ENCODE peak calls at places on chromosomes 7 and 10, in eight cellular contexts. One of them, this sample, is unnamed.

GRCh38 chr7:157377436-157378124 is 40.8 kb downstream of the DNAJB6 start:
- DNase-seq in IMR-90: no peak
- DNase-seq in psoas muscle: no peak
- DNase-seq in GM23338: no peak
- DNase-seq in neural progenitor cell: no peak
- DNase-seq in dorsolateral prefrontal cortex: no peak
- DNase-seq in CD8-positive, alpha-beta T cell: no peak
- DNase-seq in pancreas: no peak
- DNase-seq in this sample: no peak

GRCh38 chr7:157037635-157038034 is 27.2 kb upstream of the MNX1 start:
- DNase-seq in IMR-90: no peak
- DNase-seq in psoas muscle: no peak
- DNase-seq in GM23338: no peak
- DNase-seq in neural progenitor cell: no peak
- DNase-seq in dorsolateral prefrontal cortex: no peak
- DNase-seq in CD8-positive, alpha-beta T cell: no peak
- DNase-seq in pancreas: peak; percentile 17
- DNase-seq in this sample: no peak

GRCh38 chr7:51040777-51041176 is 258.1 kb upstream of the GRB10 start:
- DNase-seq in IMR-90: no peak
- DNase-seq in psoas muscle: no peak
- DNase-seq in GM23338: no peak
- DNase-seq in neural progenitor cell: no peak
- DNase-seq in dorsolateral prefrontal cortex: no peak
- DNase-seq in CD8-positive, alpha-beta T cell: no peak
- DNase-seq in pancreas: no peak
- DNase-seq in this sample: no peak

GRCh38 chr7:138699661-138700060 is 1.5 kb downstream of the SVOPL start:
- DNase-seq in IMR-90: no peak
- DNase-seq in psoas muscle: no peak
- DNase-seq in GM23338: no peak
- DNase-seq in neural progenitor cell: no peak
- DNase-seq in dorsolateral prefrontal cortex: no peak
- DNase-seq in CD8-positive, alpha-beta T cell: no peak
- DNase-seq in pancreas: peak; percentile 48
- DNase-seq in this sample: no peak

GRCh38 chr7:117808910-117809705 is 64.1 kb downstream of the CTTNBP2 start:
- DNase-seq in IMR-90: peak; percentile 51
- DNase-seq in psoas muscle: no peak
- DNase-seq in GM23338: no peak
- DNase-seq in neural progenitor cell: no peak
- DNase-seq in dorsolateral prefrontal cortex: no peak
- DNase-seq in CD8-positive, alpha-beta T cell: no peak
- DNase-seq in pancreas: no peak
- DNase-seq in this sample: no peak

GRCh38 chr7:94396606-94397005 is 1.9 kb downstream of the COL1A2 start:
- DNase-seq in IMR-90: no peak
- DNase-seq in psoas muscle: no peak
- DNase-seq in GM23338: no peak
- DNase-seq in neural progenitor cell: no peak
- DNase-seq in dorsolateral prefrontal cortex: no peak
- DNase-seq in CD8-positive, alpha-beta T cell: no peak
- DNase-seq in pancreas: no peak
- DNase-seq in this sample: no peak

GRCh38 chr7:133784421-133785045 is 342.6 kb upstream of the LRGUK start:
- DNase-seq in IMR-90: no peak
- DNase-seq in psoas muscle: no peak
- DNase-seq in GM23338: no peak
- DNase-seq in neural progenitor cell: no peak
- DNase-seq in dorsolateral prefrontal cortex: no peak
- DNase-seq in CD8-positive, alpha-beta T cell: no peak
- DNase-seq in pancreas: no peak
- DNase-seq in this sample: no peak

GRCh38 chr7:84263106-84263505 is 68.5 kb upstream of the SEMA3A start:
- DNase-seq in IMR-90: no peak
- DNase-seq in psoas muscle: no peak
- DNase-seq in GM23338: no peak
- DNase-seq in neural progenitor cell: no peak
- DNase-seq in dorsolateral prefrontal cortex: no peak
- DNase-seq in CD8-positive, alpha-beta T cell: no peak
- DNase-seq in pancreas: no peak
- DNase-seq in this sample: no peak

GRCh38 chr7:114986181-114986800 is 64.4 kb downstream of the MDFIC start:
- DNase-seq in IMR-90: no peak
- DNase-seq in psoas muscle: no peak
- DNase-seq in GM23338: no peak
- DNase-seq in neural progenitor cell: peak; percentile 7
- DNase-seq in dorsolateral prefrontal cortex: no peak
- DNase-seq in CD8-positive, alpha-beta T cell: no peak
- DNase-seq in pancreas: no peak
- DNase-seq in this sample: no peak

GRCh38 chr7:18638594-18639452 is 143.3 kb downstream of the HDAC9 start:
- DNase-seq in IMR-90: peak; percentile 64
- DNase-seq in psoas muscle: no peak
- DNase-seq in GM23338: no peak
- DNase-seq in neural progenitor cell: no peak
- DNase-seq in dorsolateral prefrontal cortex: peak; percentile 44
- DNase-seq in CD8-positive, alpha-beta T cell: no peak
- DNase-seq in pancreas: no peak
- DNase-seq in this sample: no peak

GRCh38 chr7:116525298-116525912 is 569 bp downstream of the CAV1 start:
- DNase-seq in IMR-90: no peak
- DNase-seq in psoas muscle: peak; percentile 64
- DNase-seq in GM23338: peak; percentile 37
- DNase-seq in neural progenitor cell: peak; percentile 45
- DNase-seq in dorsolateral prefrontal cortex: no peak
- DNase-seq in CD8-positive, alpha-beta T cell: peak; percentile 28
- DNase-seq in pancreas: peak; percentile 76
- DNase-seq in this sample: peak; percentile 20

GRCh38 chr7:116525913-116526857 is 1.3 kb downstream of the CAV1 start:
- DNase-seq in IMR-90: peak; percentile 88
- DNase-seq in psoas muscle: peak; percentile 84
- DNase-seq in GM23338: peak; percentile 88
- DNase-seq in neural progenitor cell: peak; percentile 89
- DNase-seq in dorsolateral prefrontal cortex: no peak
- DNase-seq in CD8-positive, alpha-beta T cell: peak; percentile 59
- DNase-seq in pancreas: peak; percentile 88
- DNase-seq in this sample: peak; percentile 62

GRCh38 chr7:116524221-116524608 is 621 bp upstream of the CAV1 start:
- DNase-seq in IMR-90: no peak
- DNase-seq in psoas muscle: no peak
- DNase-seq in GM23338: no peak
- DNase-seq in neural progenitor cell: no peak
- DNase-seq in dorsolateral prefrontal cortex: no peak
- DNase-seq in CD8-positive, alpha-beta T cell: no peak
- DNase-seq in pancreas: no peak
- DNase-seq in this sample: no peak

GRCh38 chr7:116526897-116527296 is 2.1 kb downstream of the CAV1 start:
- DNase-seq in IMR-90: no peak
- DNase-seq in psoas muscle: no peak
- DNase-seq in GM23338: no peak
- DNase-seq in neural progenitor cell: no peak
- DNase-seq in dorsolateral prefrontal cortex: no peak
- DNase-seq in CD8-positive, alpha-beta T cell: no peak
- DNase-seq in pancreas: no peak
- DNase-seq in this sample: no peak

GRCh38 chr7:116524609-116525297 is at the start of gene CAV1:
- DNase-seq in IMR-90: peak; percentile 92
- DNase-seq in psoas muscle: peak; percentile 89
- DNase-seq in GM23338: peak; percentile 76
- DNase-seq in neural progenitor cell: peak; percentile 52
- DNase-seq in dorsolateral prefrontal cortex: no peak
- DNase-seq in CD8-positive, alpha-beta T cell: peak; percentile 51
- DNase-seq in pancreas: peak; percentile 77
- DNase-seq in this sample: peak; percentile 75
- TF ChIP-seq CTCF in IMR-90: peak; percentile 39
- TF ChIP-seq CTCF in psoas muscle: peak; percentile 3
- TF ChIP-seq CTCF in GM23338: no peak
- TF ChIP-seq CTCF in neural progenitor cell: no peak
- TF ChIP-seq CTCF in dorsolateral prefrontal cortex: no peak
- TF ChIP-seq CTCF in CD8-positive, alpha-beta T cell: no peak
- TF ChIP-seq CTCF in pancreas: no peak
- TF ChIP-seq CTCF in this sample: peak; percentile 20

GRCh38 chr10:86311176-86311575 is 55.4 kb downstream of the GRID1 start:
- DNase-seq in IMR-90: no peak
- DNase-seq in psoas muscle: no peak
- DNase-seq in GM23338: no peak
- DNase-seq in neural progenitor cell: no peak
- DNase-seq in dorsolateral prefrontal cortex: no peak
- DNase-seq in CD8-positive, alpha-beta T cell: no peak
- DNase-seq in pancreas: no peak
- DNase-seq in this sample: no peak

GRCh38 chr10:86313621-86314041 is 53.0 kb downstream of the GRID1 start:
- DNase-seq in IMR-90: no peak
- DNase-seq in psoas muscle: no peak
- DNase-seq in GM23338: no peak
- DNase-seq in neural progenitor cell: no peak
- DNase-seq in dorsolateral prefrontal cortex: no peak
- DNase-seq in CD8-positive, alpha-beta T cell: no peak
- DNase-seq in pancreas: no peak
- DNase-seq in this sample: no peak

GRCh38 chr10:86314616-86315520 is 51.7 kb downstream of the GRID1 start:
- DNase-seq in IMR-90: no peak
- DNase-seq in psoas muscle: no peak
- DNase-seq in GM23338: no peak
- DNase-seq in neural progenitor cell: no peak
- DNase-seq in dorsolateral prefrontal cortex: no peak
- DNase-seq in CD8-positive, alpha-beta T cell: no peak
- DNase-seq in pancreas: no peak
- DNase-seq in this sample: no peak

GRCh38 chr10:86311900-86312299 is 54.7 kb downstream of the GRID1 start:
- DNase-seq in IMR-90: no peak
- DNase-seq in psoas muscle: no peak
- DNase-seq in GM23338: no peak
- DNase-seq in neural progenitor cell: no peak
- DNase-seq in dorsolateral prefrontal cortex: no peak
- DNase-seq in CD8-positive, alpha-beta T cell: no peak
- DNase-seq in pancreas: no peak
- DNase-seq in this sample: no peak

DNA sequence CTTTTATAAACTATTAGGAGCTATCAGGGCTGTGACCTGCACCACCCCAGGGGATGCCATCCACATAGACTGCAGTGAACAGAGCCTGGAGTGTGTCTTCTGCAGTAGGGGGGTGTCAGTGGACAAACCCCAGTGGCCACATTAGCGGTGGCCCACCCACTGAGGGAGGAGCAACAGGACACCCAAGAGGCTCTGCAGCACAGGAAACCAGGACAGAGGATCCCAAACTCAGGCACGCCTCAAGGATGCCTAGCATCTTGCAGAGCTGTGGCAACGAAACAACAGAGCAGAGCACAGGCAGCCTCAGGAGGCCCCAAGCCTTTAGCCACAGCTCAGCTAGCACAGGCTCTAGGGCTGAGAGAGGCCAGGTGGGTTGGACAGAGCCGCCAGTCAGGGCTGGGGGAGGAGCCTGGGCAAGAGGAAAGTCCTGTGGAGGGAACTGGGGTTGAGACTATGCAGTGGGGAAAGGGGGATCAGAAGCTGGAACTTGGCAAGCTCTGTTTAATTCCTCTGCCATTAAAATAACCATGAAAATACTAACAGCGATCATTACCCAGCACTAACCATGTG is 53.8 kb downstream of the GRID1 start:
- DNase-seq in IMR-90: no peak
- DNase-seq in psoas muscle: no peak
- DNase-seq in GM23338: peak; percentile 27
- DNase-seq in neural progenitor cell: peak; percentile 66
- DNase-seq in dorsolateral prefrontal cortex: no peak
- DNase-seq in CD8-positive, alpha-beta T cell: no peak
- DNase-seq in pancreas: no peak
- DNase-seq in this sample: no peak
- H3K27ac ChIP-seq in IMR-90: no peak overlapping the region
- H3K27ac ChIP-seq in psoas muscle: no peak overlapping the region
- H3K27ac ChIP-seq in GM23338: no peak overlapping the region
- H3K27ac ChIP-seq in neural progenitor cell: no peak overlapping the region
- H3K27ac ChIP-seq in dorsolateral prefrontal cortex: peak overlapping the region; percentile 90
- H3K27ac ChIP-seq in CD8-positive, alpha-beta T cell: no peak overlapping the region
- H3K27ac ChIP-seq in pancreas: no peak overlapping the region
- H3K27ac ChIP-seq in this sample: no peak overlapping the region

DNA sequence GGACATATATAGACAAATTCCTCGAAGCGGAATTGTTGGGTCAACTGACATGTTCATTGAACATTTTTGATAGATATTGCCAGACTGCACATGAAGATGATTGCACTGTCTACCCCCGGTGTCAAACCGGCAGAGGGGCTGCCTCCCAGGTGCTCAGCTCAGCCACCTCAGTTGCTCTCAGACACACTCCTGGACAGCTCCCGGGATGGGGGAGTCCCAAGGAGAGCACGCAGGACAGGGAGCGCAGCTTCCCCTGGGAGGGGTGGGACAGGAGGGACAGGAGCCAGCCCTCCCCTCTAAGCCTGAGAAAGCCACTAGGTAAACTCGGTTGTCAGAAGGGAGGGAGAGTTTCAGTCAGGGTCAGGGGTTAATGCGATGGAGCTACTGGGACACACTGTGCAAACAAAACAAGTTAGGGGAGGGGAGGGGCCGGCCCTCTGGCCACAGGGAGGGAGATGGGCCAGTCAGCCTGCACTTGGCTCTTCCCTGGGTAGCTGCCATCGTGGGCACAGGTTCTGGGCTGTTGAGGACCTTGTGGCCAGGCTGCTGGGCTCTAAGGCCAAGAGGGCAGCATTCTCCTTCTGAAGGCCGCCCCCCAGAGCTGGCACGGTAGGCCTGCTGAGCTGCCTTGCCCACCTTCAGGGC is 31.1 kb downstream of the KAZALD1 start:
- DNase-seq in IMR-90: no peak
- DNase-seq in psoas muscle: no peak
- DNase-seq in GM23338: peak; percentile 29
- DNase-seq in neural progenitor cell: peak; percentile 46
- DNase-seq in dorsolateral prefrontal cortex: no peak
- DNase-seq in CD8-positive, alpha-beta T cell: no peak
- DNase-seq in pancreas: no peak
- DNase-seq in this sample: no peak
- H3K27me3 ChIP-seq in IMR-90: peaks cover 79% of the 10 kb centered on the region
- H3K27me3 ChIP-seq in psoas muscle: peaks cover 11% of the 10 kb centered on the region
- H3K27me3 ChIP-seq in GM23338: peaks cover 10% of the 10 kb centered on the region
- H3K27me3 ChIP-seq in neural progenitor cell: peaks cover 81% of the 10 kb centered on the region
- H3K27me3 ChIP-seq in dorsolateral prefrontal cortex: peaks cover 36% of the 10 kb centered on the region
- H3K27me3 ChIP-seq in CD8-positive, alpha-beta T cell: peaks cover 15% of the 10 kb centered on the region
- H3K27me3 ChIP-seq in pancreas: peaks cover 3% of the 10 kb centered on the region
- H3K27me3 ChIP-seq in this sample: peaks cover 4% of the 10 kb centered on the region

DNA sequence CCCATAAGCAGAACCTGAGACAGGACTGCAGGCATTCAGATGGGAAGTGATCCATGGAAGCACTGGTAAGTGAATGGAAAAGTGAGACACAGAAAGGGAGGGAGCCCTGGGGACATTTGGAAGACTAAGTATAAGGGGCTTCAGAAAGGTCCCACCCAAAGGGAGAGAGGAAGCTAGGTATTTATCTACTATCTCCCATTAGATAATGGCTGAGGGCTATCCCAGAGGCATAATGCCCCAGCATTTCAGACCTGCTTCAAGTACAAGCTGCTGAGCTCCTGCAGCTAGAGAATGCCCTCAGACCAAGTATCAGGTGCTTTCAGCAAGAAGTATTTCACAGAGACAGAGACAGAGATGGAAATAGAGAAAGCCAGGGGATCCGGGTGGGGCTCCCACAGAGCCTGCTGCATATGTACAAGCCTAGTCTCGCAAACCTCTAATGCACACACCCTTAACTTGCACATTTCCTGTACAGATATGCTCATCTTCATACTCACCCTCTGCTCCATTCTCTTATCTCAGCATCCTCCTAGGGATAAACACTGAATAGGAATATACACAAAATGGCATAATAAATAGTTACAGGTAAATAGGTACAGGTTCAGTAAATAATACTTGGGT is 20.2 kb downstream of the KDM7A start:
- DNase-seq in IMR-90: no peak
- DNase-seq in psoas muscle: no peak
- DNase-seq in GM23338: no peak
- DNase-seq in neural progenitor cell: no peak
- DNase-seq in dorsolateral prefrontal cortex: no peak
- DNase-seq in CD8-positive, alpha-beta T cell: no peak
- DNase-seq in pancreas: no peak
- DNase-seq in this sample: no peak
- TF ChIP-seq CTCF in IMR-90: no peak
- TF ChIP-seq CTCF in psoas muscle: no peak
- TF ChIP-seq CTCF in GM23338: no peak
- TF ChIP-seq CTCF in neural progenitor cell: no peak
- TF ChIP-seq CTCF in dorsolateral prefrontal cortex: no peak
- TF ChIP-seq CTCF in CD8-positive, alpha-beta T cell: no peak
- TF ChIP-seq CTCF in pancreas: no peak
- TF ChIP-seq CTCF in this sample: no peak

This sample was measured in prostate gland.